ENCODE peak calls at places on chromosomes 6 and 20, in seven cellular contexts. One of them, this sample, is unnamed.

GRCh38 chr6:49806145-49806544 is 19.1 kb upstream of the PGK2 start:
- DNase-seq in HCT116: no peak
- DNase-seq in HepG2: no peak
- DNase-seq in GM12878: no peak
- DNase-seq in H1: no peak
- DNase-seq in K562: no peak
- DNase-seq in endothelial cell of umbilical vein: no peak
- DNase-seq in this sample: no peak

GRCh38 chr6:54647301-54647664 is 199.3 kb upstream of the FAM83B start:
- DNase-seq in endothelial cell of umbilical vein: peak; percentile 58
- DNase-seq in H1: no peak
- DNase-seq in HepG2: no peak
- DNase-seq in HCT116: no peak
- DNase-seq in K562: no peak
- DNase-seq in GM12878: no peak
- DNase-seq in this sample: no peak

GRCh38 chr6:17730078-17730704 is 23.5 kb upstream of the NUP153 start:
- DNase-seq in H1: no peak
- DNase-seq in HCT116: no peak
- DNase-seq in K562: no peak
- DNase-seq in endothelial cell of umbilical vein: no peak
- DNase-seq in GM12878: no peak
- DNase-seq in HepG2: no peak
- DNase-seq in this sample: no peak

GRCh38 chr6:167030222-167031072 is 31.2 kb downstream of the CEP43 start:
- DNase-seq in K562: no peak
- DNase-seq in H1: no peak
- DNase-seq in endothelial cell of umbilical vein: no peak
- DNase-seq in HCT116: no peak
- DNase-seq in GM12878: no peak
- DNase-seq in HepG2: no peak
- DNase-seq in this sample: no peak

GRCh38 chr6:120785459-120786086 is 548.7 kb downstream of the TBC1D32 start:
- DNase-seq in HepG2: no peak
- DNase-seq in K562: no peak
- DNase-seq in GM12878: no peak
- DNase-seq in endothelial cell of umbilical vein: no peak
- DNase-seq in H1: no peak
- DNase-seq in HCT116: no peak
- DNase-seq in this sample: no peak

GRCh38 chr20:36184816-36185776 is 30.6 kb downstream of the EPB41L1 start:
- DNase-seq in K562: no peak
- DNase-seq in GM12878: no peak
- DNase-seq in endothelial cell of umbilical vein: no peak
- DNase-seq in HCT116: no peak
- DNase-seq in H1: no peak
- DNase-seq in HepG2: no peak
- DNase-seq in this sample: no peak

GRCh38 chr6:63673692-63674091 is 38.1 kb downstream of the PHF3 start:
- DNase-seq in H1: no peak
- DNase-seq in GM12878: no peak
- DNase-seq in endothelial cell of umbilical vein: no peak
- DNase-seq in HCT116: no peak
- DNase-seq in HepG2: no peak
- DNase-seq in K562: no peak
- DNase-seq in this sample: no peak

GRCh38 chr6:138349891-138350290 is 27.8 kb upstream of the SMIM28 start:
- DNase-seq in endothelial cell of umbilical vein: no peak
- DNase-seq in H1: no peak
- DNase-seq in HCT116: no peak
- DNase-seq in HepG2: no peak
- DNase-seq in GM12878: no peak
- DNase-seq in K562: no peak
- DNase-seq in this sample: peak; percentile 76

GRCh38 chr6:169097336-169098052 is 156.2 kb downstream of the THBS2 start:
- DNase-seq in K562: no peak
- DNase-seq in HCT116: no peak
- DNase-seq in HepG2: no peak
- DNase-seq in GM12878: no peak
- DNase-seq in H1: no peak
- DNase-seq in endothelial cell of umbilical vein: no peak
- DNase-seq in this sample: no peak

GRCh38 chr20:43925215-43925614 is 10.6 kb downstream of the TOX2 start:
- DNase-seq in K562: no peak
- DNase-seq in GM12878: peak; percentile 34
- DNase-seq in endothelial cell of umbilical vein: no peak
- DNase-seq in HepG2: no peak
- DNase-seq in HCT116: no peak
- DNase-seq in H1: no peak
- DNase-seq in this sample: peak; percentile 60

GRCh38 chr20:47453167-47453782 is 48.4 kb upstream of the NCOA3 start:
- DNase-seq in GM12878: peak; percentile 92
- DNase-seq in endothelial cell of umbilical vein: peak; percentile 39
- DNase-seq in H1: no peak
- DNase-seq in K562: no peak
- DNase-seq in HepG2: peak; percentile 85
- DNase-seq in HCT116: peak; percentile 74
- DNase-seq in this sample: no peak

GRCh38 chr20:15951711-15952110 is 621.5 kb downstream of the KIF16B start:
- DNase-seq in HCT116: no peak
- DNase-seq in K562: no peak
- DNase-seq in HepG2: no peak
- DNase-seq in endothelial cell of umbilical vein: no peak
- DNase-seq in H1: no peak
- DNase-seq in GM12878: no peak
- DNase-seq in this sample: no peak

GRCh38 chr6:163958646-163959045 is 544.1 kb downstream of the QKI start:
- DNase-seq in endothelial cell of umbilical vein: no peak
- DNase-seq in K562: no peak
- DNase-seq in HCT116: no peak
- DNase-seq in HepG2: no peak
- DNase-seq in H1: no peak
- DNase-seq in GM12878: no peak
- DNase-seq in this sample: no peak

GRCh38 chr6:4999586-4999985 is 4.3 kb downstream of the RPP40 start:
- DNase-seq in HCT116: no peak
- DNase-seq in H1: no peak
- DNase-seq in K562: no peak
- DNase-seq in HepG2: no peak
- DNase-seq in GM12878: no peak
- DNase-seq in endothelial cell of umbilical vein: no peak
- DNase-seq in this sample: no peak

GRCh38 chr20:34915749-34916455 is 39.5 kb downstream of the ACSS2 start:
- DNase-seq in H1: no peak
- DNase-seq in HepG2: no peak
- DNase-seq in GM12878: no peak
- DNase-seq in HCT116: no peak
- DNase-seq in endothelial cell of umbilical vein: no peak
- DNase-seq in K562: no peak
- DNase-seq in this sample: no peak

GRCh38 chr6:165245287-165245686 is 64.1 kb downstream of the C6orf118 start:
- DNase-seq in K562: no peak
- DNase-seq in HCT116: no peak
- DNase-seq in endothelial cell of umbilical vein: no peak
- DNase-seq in H1: no peak
- DNase-seq in HepG2: no peak
- DNase-seq in GM12878: no peak
- DNase-seq in this sample: no peak

GRCh38 chr6:28542440-28543293 is 17.0 kb downstream of the GPX5 start:
- DNase-seq in HepG2: peak; percentile 80
- DNase-seq in endothelial cell of umbilical vein: peak; percentile 70
- DNase-seq in HCT116: peak; percentile 90
- DNase-seq in H1: peak; percentile 88
- DNase-seq in K562: peak; percentile 92
- DNase-seq in GM12878: peak; percentile 64
- DNase-seq in this sample: peak; percentile 77

GRCh38 chr6:28537065-28537464 is 11.4 kb downstream of the GPX5 start:
- DNase-seq in HepG2: no peak
- DNase-seq in H1: no peak
- DNase-seq in HCT116: no peak
- DNase-seq in GM12878: no peak
- DNase-seq in endothelial cell of umbilical vein: peak; percentile 24
- DNase-seq in K562: no peak
- DNase-seq in this sample: no peak

GRCh38 chr6:28541996-28542395 is 16.3 kb downstream of the GPX5 start:
- DNase-seq in K562: no peak
- DNase-seq in HCT116: no peak
- DNase-seq in endothelial cell of umbilical vein: no peak
- DNase-seq in HepG2: no peak
- DNase-seq in H1: no peak
- DNase-seq in GM12878: no peak
- DNase-seq in this sample: no peak

GRCh38 chr6:28534880-28535279 is 9.2 kb downstream of the GPX5 start:
- DNase-seq in HCT116: no peak
- DNase-seq in endothelial cell of umbilical vein: no peak
- DNase-seq in K562: no peak
- DNase-seq in GM12878: no peak
- DNase-seq in H1: no peak
- DNase-seq in HepG2: no peak
- DNase-seq in this sample: no peak

DNA sequence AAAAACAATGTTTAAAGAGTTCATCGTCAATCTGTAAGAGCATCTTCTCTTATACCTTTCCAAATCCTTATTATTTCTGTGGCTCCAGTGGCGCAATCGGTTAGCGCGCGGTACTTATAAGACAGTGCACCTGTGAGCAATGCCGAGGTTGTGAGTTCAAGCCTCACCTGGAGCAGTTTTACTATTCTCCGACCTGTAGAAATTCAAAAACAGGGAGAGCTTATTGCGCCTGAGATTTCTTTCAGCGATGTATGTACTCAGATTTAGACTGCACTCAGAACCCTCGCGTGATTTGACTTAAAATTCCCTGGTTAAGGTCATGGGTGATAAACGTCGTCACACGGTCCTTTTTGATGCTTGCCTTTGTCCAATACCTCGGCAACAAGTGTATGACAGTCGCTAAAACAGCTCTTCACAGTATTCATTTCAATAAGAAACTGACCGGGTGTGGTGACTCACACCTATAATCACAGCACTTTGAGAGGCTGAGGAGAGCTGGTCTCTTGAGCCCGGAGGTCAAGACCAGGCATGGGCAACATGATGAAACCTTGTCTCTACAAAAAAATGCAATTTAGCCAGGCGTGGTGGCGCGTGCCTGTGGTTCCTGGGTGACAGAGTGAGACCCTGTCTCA is 11.9 kb downstream of the GPX5 start:
- DNase-seq in HCT116: peak; percentile 90
- DNase-seq in H1: peak; percentile 76
- DNase-seq in K562: no peak
- DNase-seq in GM12878: peak; percentile 32
- DNase-seq in HepG2: no peak
- DNase-seq in endothelial cell of umbilical vein: no peak
- DNase-seq in this sample: no peak
- H3K9ac ChIP-seq in HCT116: peak overlapping the region; percentile 14
- H3K9ac ChIP-seq in H1: no peak overlapping the region
- H3K9ac ChIP-seq in K562: no peak overlapping the region
- H3K9ac ChIP-seq in GM12878: no peak overlapping the region
- H3K9ac ChIP-seq in HepG2: no peak overlapping the region
- H3K9ac ChIP-seq in endothelial cell of umbilical vein: no peak overlapping the region
- H3K9ac ChIP-seq in this sample: no peak overlapping the region

GRCh38 chr6:12011276-12012112 is 618 bp upstream of the HIVEP1 start:
- DNase-seq in HCT116: peak; percentile 91
- DNase-seq in K562: peak; percentile 98
- DNase-seq in endothelial cell of umbilical vein: peak; percentile 96
- DNase-seq in HepG2: peak; percentile 95
- DNase-seq in H1: peak; percentile 90
- DNase-seq in GM12878: peak; percentile 81
- DNase-seq in this sample: peak; percentile 37
- TF ChIP-seq POLR2AphosphoS5 in HCT116: peak; percentile 62
- TF ChIP-seq POLR2AphosphoS5 in K562: peak; percentile 61
- TF ChIP-seq POLR2AphosphoS5 in endothelial cell of umbilical vein: peak; percentile 25
- TF ChIP-seq POLR2AphosphoS5 in HepG2: no peak
- TF ChIP-seq POLR2AphosphoS5 in H1: no peak
- TF ChIP-seq POLR2AphosphoS5 in GM12878: no peak
- TF ChIP-seq POLR2AphosphoS5 in this sample: no peak

GRCh38 chr6:21666200-21666671 is 72.7 kb downstream of the SOX4 start:
- DNase-seq in GM12878: no peak
- DNase-seq in K562: no peak
- DNase-seq in HCT116: no peak
- DNase-seq in endothelial cell of umbilical vein: peak; percentile 33
- DNase-seq in H1: peak; percentile 84
- DNase-seq in HepG2: no peak
- DNase-seq in this sample: no peak

GRCh38 chr6:21668794-21669193 is 75.2 kb downstream of the SOX4 start:
- DNase-seq in HepG2: no peak
- DNase-seq in H1: no peak
- DNase-seq in GM12878: no peak
- DNase-seq in HCT116: no peak
- DNase-seq in K562: no peak
- DNase-seq in endothelial cell of umbilical vein: peak; percentile 30
- DNase-seq in this sample: no peak

GRCh38 chr6:21665436-21666199 is 72.1 kb downstream of the SOX4 start:
- DNase-seq in K562: no peak
- DNase-seq in GM12878: no peak
- DNase-seq in H1: peak; percentile 87
- DNase-seq in endothelial cell of umbilical vein: peak; percentile 30
- DNase-seq in HepG2: no peak
- DNase-seq in HCT116: no peak
- DNase-seq in this sample: no peak

GRCh38 chr6:21665101-21665435 is 71.5 kb downstream of the SOX4 start:
- DNase-seq in H1: no peak
- DNase-seq in GM12878: no peak
- DNase-seq in K562: no peak
- DNase-seq in HCT116: no peak
- DNase-seq in endothelial cell of umbilical vein: peak; percentile 36
- DNase-seq in HepG2: no peak
- DNase-seq in this sample: no peak

GRCh38 chr6:21666788-21667681 is 73.5 kb downstream of the SOX4 start:
- DNase-seq in endothelial cell of umbilical vein: peak; percentile 28
- DNase-seq in H1: peak; percentile 67
- DNase-seq in GM12878: no peak
- DNase-seq in HCT116: no peak
- DNase-seq in HepG2: no peak
- DNase-seq in K562: no peak
- DNase-seq in this sample: no peak
- TF ChIP-seq EZH2 in endothelial cell of umbilical vein: no peak
- TF ChIP-seq EZH2 in H1: no peak
- TF ChIP-seq EZH2 in GM12878: no peak
- TF ChIP-seq EZH2 in HCT116: no peak
- TF ChIP-seq EZH2 in HepG2: no peak
- TF ChIP-seq EZH2 in K562: no peak
- TF ChIP-seq EZH2 in this sample: no peak

DNA sequence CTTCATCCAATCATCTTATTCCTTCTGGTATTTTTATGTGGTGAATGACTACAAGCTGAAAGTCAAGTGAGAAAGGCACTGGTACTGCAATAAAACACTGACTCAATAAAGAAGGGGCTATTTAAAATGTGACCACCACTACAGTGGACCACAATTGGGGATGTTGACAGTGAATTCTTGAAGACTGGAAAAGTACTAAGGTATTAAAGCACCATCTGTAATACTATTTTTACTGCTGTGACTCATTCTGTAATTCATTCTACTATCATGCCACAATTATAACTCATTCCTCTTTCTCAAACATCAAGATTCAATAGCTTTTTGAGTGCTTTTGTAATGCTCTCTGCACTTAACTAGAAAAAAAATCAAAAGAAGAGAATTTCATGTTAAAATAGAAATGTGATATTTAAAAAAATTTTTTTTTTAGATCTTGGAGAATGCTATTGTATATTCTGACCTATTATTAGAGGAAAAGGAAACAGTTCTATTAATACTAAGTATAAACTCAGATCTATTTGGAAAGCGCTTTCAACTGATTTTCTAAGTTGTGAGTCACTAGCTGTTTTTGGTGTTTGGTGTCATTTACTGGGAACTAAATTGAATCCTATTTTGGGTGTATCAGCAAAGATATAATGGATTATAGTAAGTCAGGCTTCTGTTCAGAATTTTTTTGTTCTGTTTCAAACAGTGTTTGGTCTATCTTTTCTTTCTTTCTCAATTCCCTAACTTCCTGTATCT is 104.7 kb upstream of the TMEM170B start:
- DNase-seq in HepG2: no peak
- DNase-seq in GM12878: no peak
- DNase-seq in endothelial cell of umbilical vein: peak; percentile 64
- DNase-seq in K562: no peak
- DNase-seq in H1: no peak
- DNase-seq in HCT116: no peak
- DNase-seq in this sample: no peak
- H3K9ac ChIP-seq in HepG2: no peak overlapping the region
- H3K9ac ChIP-seq in GM12878: no peak overlapping the region
- H3K9ac ChIP-seq in endothelial cell of umbilical vein: peak overlapping the region; percentile 34
- H3K9ac ChIP-seq in K562: no peak overlapping the region
- H3K9ac ChIP-seq in H1: no peak overlapping the region
- H3K9ac ChIP-seq in HCT116: no peak overlapping the region
- H3K9ac ChIP-seq in this sample: no peak overlapping the region